ENCODE peak calls at places on chromosome 21, in six cellular contexts. N, M, Z, P, J and X are unnamed samples.

GRCh38 chr21:38170705-38171682 is 85.8 kb upstream of the KCNJ15 start:
- DNase-seq in N (peak), M (no peak), Z (no peak), P (no peak), J (peak), X (no peak)

GRCh38 chr21:14900058-14900457 is 164.7 kb downstream of the NRIP1 start:
- DNase-seq in N (no peak), M (no peak), Z (no peak), P (peak), J (peak), X (no peak)

GRCh38 chr21:15423676-15424445 is 305.9 kb upstream of the USP25 start:
- DNase-seq in N (no peak), M (no peak), Z (no peak), P (no peak), J (no peak), X (no peak)

GRCh38 chr21:46154155-46154954 is 1.0 kb downstream of the FTCD start:
- DNase-seq in N (no peak), M (no peak), Z (no peak), P (no peak), J (no peak), X (peak)

GRCh38 chr21:29258626-29259335 is 39.9 kb upstream of the BACH1 start:
- DNase-seq in N (peak), M (no peak), Z (no peak), P (peak), J (peak), X (no peak)

GRCh38 chr21:44006656-44007055 is 5.5 kb upstream of the TRAPPC10 start:
- DNase-seq in N (peak), M (no peak), Z (no peak), P (peak), J (peak), X (no peak)

GRCh38 chr21:42250422-42251403 is 31.8 kb downstream of the ABCG1 start:
- DNase-seq in N (no peak), M (no peak), Z (no peak), P (no peak), J (no peak), X (no peak)

GRCh38 chr21:37220433-37220980 is 46.6 kb downstream of the VPS26C start:
- DNase-seq in N (peak), M (no peak), Z (no peak), P (peak), J (peak), X (no peak)

GRCh38 chr21:43825936-43826622 is 36.7 kb downstream of the RRP1 start:
- DNase-seq in N (no peak), M (no peak), Z (no peak), P (no peak), J (no peak), X (no peak)

GRCh38 chr21:46109251-46110221 is 11.6 kb downstream of the COL6A2 start:
- DNase-seq in N (no peak), M (no peak), Z (no peak), P (peak), J (no peak), X (no peak)

GRCh38 chr21:38424333-38424732 is 73.9 kb downstream of the ERG start:
- DNase-seq in N (no peak), M (no peak), Z (no peak), P (no peak), J (no peak), X (no peak)

GRCh38 chr21:27298465-27298864 is 331.6 kb upstream of the ADAMTS5 start:
- DNase-seq in N (no peak), M (no peak), Z (no peak), P (no peak), J (no peak), X (no peak)

GRCh38 chr21:42545745-42546144 is 32.1 kb downstream of the SLC37A1 start:
- DNase-seq in N (no peak), M (no peak), Z (no peak), P (no peak), J (no peak), X (no peak)

GRCh38 chr21:16811011-16811410 is 701.8 kb upstream of the CXADR start:
- DNase-seq in N (no peak), M (no peak), Z (no peak), P (no peak), J (no peak), X (no peak)

GRCh38 chr21:16087523-16087922 is 357.7 kb downstream of the USP25 start:
- DNase-seq in N (no peak), M (no peak), Z (no peak), P (no peak), J (no peak), X (no peak)

GRCh38 chr21:27734146-27734545 is 767.3 kb upstream of the ADAMTS5 start:
- DNase-seq in N (peak), M (no peak), Z (no peak), P (peak), J (peak), X (no peak)